ENCODE peak calls at places on chromosomes 12 and 14, in five cellular contexts. N, T, I, F and Z are unnamed samples.

GRCh38 chr12:106584104-106585064 is 1.6 kb downstream of the RFX4 start:
- DNase-seq in N (peak; percentile 30), T (no peak), I (no peak), F (peak; percentile 36), Z (no peak)

GRCh38 chr12:71476513-71476912 is 36.9 kb downstream of the LGR5 start:
- DNase-seq in N (no peak), T (no peak), I (no peak), F (no peak), Z (no peak)

GRCh38 chr12:120104924-120105323 is 11.6 kb downstream of the RAB35 start:
- DNase-seq in N (no peak), T (peak; percentile 89), I (no peak), F (no peak), Z (no peak)

GRCh38 chr12:109014984-109015765 is 5.7 kb downstream of the SVOP start:
- DNase-seq in N (no peak), T (no peak), I (no peak), F (no peak), Z (no peak)

GRCh38 chr14:55062517-55063351 is 11.3 kb downstream of the MAPK1IP1L start:
- DNase-seq in N (no peak), T (no peak), I (no peak), F (no peak), Z (no peak)

GRCh38 chr14:32224731-32225377 is 21.8 kb upstream of the RNU6-8 start:
- DNase-seq in N (peak; percentile 50), T (peak; percentile 62), I (peak; percentile 63), F (peak; percentile 12), Z (peak; percentile 48)

GRCh38 chr12:24881724-24882371 is 67.1 kb downstream of the BCAT1 start:
- DNase-seq in N (no peak), T (no peak), I (no peak), F (no peak), Z (no peak)

GRCh38 chr12:103495783-103496456 is at the start of gene C12orf42:
- DNase-seq in N (peak; percentile 83), T (no peak), I (peak; percentile 74), F (peak; percentile 50), Z (peak; percentile 72)

GRCh38 chr14:99389171-99389826 is 91.4 kb downstream of the SETD3 start:
- DNase-seq in N (peak; percentile 33), T (no peak), I (peak; percentile 18), F (peak; percentile 79), Z (peak; percentile 39)

GRCh38 chr12:39902823-39903222 is 203.1 kb downstream of the SLC2A13 start:
- DNase-seq in N (no peak), T (no peak), I (no peak), F (no peak), Z (no peak)

GRCh38 chr14:60707858-60708257 is 16.3 kb downstream of the SIX4 start:
- DNase-seq in N (no peak), T (no peak), I (no peak), F (no peak), Z (no peak)

GRCh38 chr12:51320695-51321320 is 3.2 kb downstream of the BIN2 start:
- DNase-seq in N (peak; percentile 69), T (peak; percentile 53), I (no peak), F (no peak), Z (no peak)

GRCh38 chr12:130719263-130719892 is 3.3 kb upstream of the RIMBP2 start:
- DNase-seq in N (no peak), T (no peak), I (no peak), F (no peak), Z (no peak)

GRCh38 chr12:80053048-80053790 is 46.1 kb upstream of the OTOGL start:
- DNase-seq in N (no peak), T (no peak), I (no peak), F (no peak), Z (no peak)

GRCh38 chr12:124005736-124006581 is 32.9 kb downstream of the ZNF664 start:
- DNase-seq in N (no peak), T (no peak), I (no peak), F (no peak), Z (peak; percentile 4)

GRCh38 chr12:53659011-53659551 is 16.8 kb downstream of the ATP5MC2 start:
- DNase-seq in N (peak; percentile 76), T (peak; percentile 68), I (peak; percentile 88), F (no peak), Z (no peak)

GRCh38 chr12:63070709-63071108 is 80.3 kb downstream of the AVPR1A start:
- DNase-seq in N (no peak), T (no peak), I (no peak), F (no peak), Z (no peak)

GRCh38 chr12:109828754-109829511 is 4.3 kb downstream of the TRPV4 start:
- DNase-seq in N (no peak), T (no peak), I (no peak), F (no peak), Z (no peak)

GRCh38 chr14:68682166-68683103 is 110.4 kb downstream of the ZFP36L1 start:
- DNase-seq in N (no peak), T (no peak), I (no peak), F (no peak), Z (peak; percentile 63)

GRCh38 chr12:49627752-49628360 is 4.5 kb downstream of the PRPF40B start:
- DNase-seq in N (no peak), T (no peak), I (no peak), F (no peak), Z (no peak)

GRCh38 chr14:64476438-64476837 is 11.1 kb downstream of the AKAP5 start:
- DNase-seq in N (no peak), T (no peak), I (no peak), F (no peak), Z (no peak)

GRCh38 chr14:77043984-77044485 is 15.5 kb upstream of the IRF2BPL start:
- DNase-seq in N (no peak), T (no peak), I (no peak), F (no peak), Z (no peak)

GRCh38 chr12:54017845-54018607 is 9.2 kb downstream of the HOXC8 start:
- DNase-seq in N (peak; percentile 82), T (peak; percentile 87), I (peak; percentile 93), F (peak; percentile 83), Z (peak; percentile 84)

GRCh38 chr12:109612975-109613502 is 39.4 kb downstream of the MVK start:
- DNase-seq in N (no peak), T (no peak), I (no peak), F (peak; percentile 25), Z (peak; percentile 12)

GRCh38 chr12:120121766-120122293 is 5.3 kb upstream of the RAB35 start:
- DNase-seq in N (no peak), T (no peak), I (no peak), F (no peak), Z (peak; percentile 33)

GRCh38 chr12:71349950-71350349 is 89.6 kb upstream of the LGR5 start:
- DNase-seq in N (no peak), T (no peak), I (no peak), F (no peak), Z (no peak)

GRCh38 chr12:59088673-59089072 is 168.4 kb upstream of the LRIG3 start:
- DNase-seq in N (no peak), T (no peak), I (no peak), F (no peak), Z (no peak)

GRCh38 chr14:94670692-94671285 is 58.6 kb downstream of the SERPINA3 start:
- DNase-seq in N (no peak), T (no peak), I (no peak), F (no peak), Z (no peak)

GRCh38 chr12:25764892-25765291 is 193.6 kb upstream of the RASSF8 start:
- DNase-seq in N (no peak), T (no peak), I (no peak), F (no peak), Z (no peak)

GRCh38 chr12:90366286-90366685 is 588.7 kb downstream of the CCER1 start:
- DNase-seq in N (no peak), T (no peak), I (no peak), F (no peak), Z (no peak)

GRCh38 chr12:68364893-68365725 is 32.9 kb upstream of the MDM1 start:
- DNase-seq in N (no peak), T (peak; percentile 92), I (no peak), F (peak; percentile 88), Z (peak; percentile 94)

GRCh38 chr14:35418093-35418492 is 13.5 kb upstream of the NFKBIA start:
- DNase-seq in N (no peak), T (no peak), I (no peak), F (no peak), Z (no peak)

GRCh38 chr12:48199784-48200198 is 3.3 kb downstream of the OR10AD1 start:
- DNase-seq in N (no peak), T (peak; percentile 90), I (no peak), F (no peak), Z (no peak)

GRCh38 chr12:79069009-79069408 is 204.4 kb downstream of the SYT1 start:
- DNase-seq in N (no peak), T (no peak), I (no peak), F (no peak), Z (no peak)

GRCh38 chr12:51620448-51620847 is 29.4 kb downstream of the SCN8A start:
- DNase-seq in N (no peak), T (no peak), I (no peak), F (no peak), Z (no peak)

GRCh38 chr12:100403446-100403845 is 46.6 kb downstream of the SLC17A8 start:
- DNase-seq in N (no peak), T (no peak), I (no peak), F (no peak), Z (no peak)